ENCODE peak calls at places on chromosomes 11 and 22, in six cellular contexts. K, P, X, M, C and E are unnamed samples.

GRCh38 chr11:63719987-63720386 is 38.7 kb downstream of the RTN3 start:
- ATAC-seq in K (no peak), P (no peak), X (no peak), M (no peak), C (no peak), E (no peak)

GRCh38 chr11:65743928-65744698 is 23.5 kb upstream of the RNASEH2C start:
- ATAC-seq in K (no peak), P (no peak), X (no peak), M (no peak), C (peak; percentile 56), E (no peak)

GRCh38 chr11:126385991-126386728 is 30.7 kb downstream of the ST3GAL4 start:
- ATAC-seq in K (no peak), P (no peak), X (no peak), M (peak; percentile 14), C (no peak), E (no peak)

GRCh38 chr22:37190262-37190780 is 2.3 kb upstream of the C1QTNF6 start:
- ATAC-seq in K (no peak), P (no peak), X (no peak), M (no peak), C (no peak), E (no peak)

GRCh38 chr11:21412652-21413383 is 743.4 kb downstream of the NELL1 start:
- ATAC-seq in K (no peak), P (no peak), X (no peak), M (no peak), C (peak; percentile 49), E (no peak)

GRCh38 chr11:73334244-73335203 is 26.4 kb downstream of the ARHGEF17 start:
- ATAC-seq in K (no peak), P (no peak), X (peak; percentile 80), M (peak; percentile 67), C (peak; percentile 85), E (peak; percentile 78)

GRCh38 chr11:22732588-22732987 is 66.2 kb downstream of the GAS2 start:
- ATAC-seq in K (no peak), P (no peak), X (no peak), M (no peak), C (no peak), E (no peak)

GRCh38 chr11:118672865-118673264 is 6.6 kb downstream of the TREH start:
- ATAC-seq in K (no peak), P (no peak), X (no peak), M (no peak), C (no peak), E (no peak)

GRCh38 chr22:37777122-37777687 is 30.5 kb upstream of the GCAT start:
- ATAC-seq in K (no peak), P (no peak), X (peak; percentile 8), M (no peak), C (peak; percentile 96), E (peak; percentile 51)

GRCh38 chr11:68963779-68964178 is 17.0 kb downstream of the MRGPRD start:
- ATAC-seq in K (no peak), P (no peak), X (peak; percentile 88), M (no peak), C (no peak), E (no peak)

GRCh38 chr11:57787920-57788716 is 26.5 kb downstream of the CTNND1 start:
- ATAC-seq in K (no peak), P (no peak), X (no peak), M (no peak), C (peak; percentile 55), E (no peak)

GRCh38 chr11:107591446-107592236 is 694 bp downstream of the ELMOD1 start:
- ATAC-seq in K (peak; percentile 25), P (peak; percentile 92), X (peak; percentile 53), M (peak; percentile 20), C (peak; percentile 61), E (peak; percentile 45)

GRCh38 chr11:64887234-64887756 is 8.9 kb upstream of the EHD1 start:
- ATAC-seq in K (no peak), P (no peak), X (no peak), M (no peak), C (peak; percentile 6), E (no peak)

GRCh38 chr11:46649180-46649738 is 31.9 kb downstream of the ATG13 start:
- ATAC-seq in K (no peak), P (no peak), X (peak; percentile 93), M (peak; percentile 66), C (no peak), E (peak; percentile 96)

GRCh38 chr11:109853156-109853776 is 239.9 kb upstream of the ZC3H12C start:
- ATAC-seq in K (no peak), P (peak; percentile 48), X (no peak), M (no peak), C (peak; percentile 89), E (no peak)

GRCh38 chr11:19938051-19938856 is 222.0 kb downstream of the DBX1 start:
- ATAC-seq in K (no peak), P (peak; percentile 68), X (peak; percentile 80), M (no peak), C (peak; percentile 87), E (no peak)

GRCh38 chr11:111409915-111410314 is 30.8 kb upstream of the POU2AF1 start:
- ATAC-seq in K (no peak), P (peak; percentile 60), X (no peak), M (no peak), C (peak; percentile 82), E (no peak)

GRCh38 chr11:41235670-41236069 is 223.8 kb downstream of the LRRC4C start:
- ATAC-seq in K (no peak), P (no peak), X (no peak), M (no peak), C (no peak), E (no peak)

GRCh38 chr11:15912825-15913224 is 443.5 kb downstream of the SOX6 start:
- ATAC-seq in K (no peak), P (peak; percentile 10), X (no peak), M (no peak), C (no peak), E (peak; percentile 65)

GRCh38 chr11:62921573-62922188 is 518 bp upstream of the CHRM1 start:
- ATAC-seq in K (no peak), P (no peak), X (no peak), M (no peak), C (no peak), E (no peak)

GRCh38 chr22:25154686-25154999 is 45.0 kb upstream of the CRYBB3 start:
- ATAC-seq in K (no peak), P (no peak), X (peak; percentile 37), M (no peak), C (no peak), E (peak; percentile 16)

GRCh38 chr11:12482839-12483238 is 105.5 kb downstream of the PARVA start:
- ATAC-seq in K (no peak), P (no peak), X (no peak), M (peak; percentile 59), C (no peak), E (no peak)

GRCh38 chr11:118602331-118602730 is 5.1 kb upstream of the PHLDB1 start:
- ATAC-seq in K (no peak), P (no peak), X (no peak), M (peak; percentile 21), C (no peak), E (no peak)

GRCh38 chr22:49789289-49790141 is 38.2 kb downstream of the BRD1 start:
- ATAC-seq in K (peak; percentile 77), P (peak; percentile 94), X (peak; percentile 61), M (peak; percentile 52), C (no peak), E (peak; percentile 72)

GRCh38 chr11:133911169-133911568 is 45.6 kb downstream of the IGSF9B start:
- ATAC-seq in K (no peak), P (peak; percentile 66), X (no peak), M (no peak), C (peak; percentile 88), E (no peak)

GRCh38 chr22:26045855-26046254 is 123.4 kb upstream of the SEZ6L start:
- ATAC-seq in K (no peak), P (no peak), X (no peak), M (no peak), C (no peak), E (no peak)

GRCh38 chr22:20420157-20420842 is 17.3 kb downstream of the SCARF2 start:
- ATAC-seq in K (no peak), P (no peak), X (no peak), M (no peak), C (no peak), E (no peak)

GRCh38 chr11:60831501-60832079 is 10.3 kb upstream of the CCDC86 start:
- ATAC-seq in K (no peak), P (no peak), X (no peak), M (no peak), C (peak; percentile 52), E (no peak)

GRCh38 chr22:45497746-45498145 is 4.9 kb upstream of the FBLN1 start:
- ATAC-seq in K (no peak), P (no peak), X (no peak), M (no peak), C (no peak), E (peak; percentile 16)

GRCh38 chr22:27430799-27431480 is 370.6 kb downstream of the MN1 start:
- ATAC-seq in K (no peak), P (no peak), X (no peak), M (no peak), C (no peak), E (no peak)

GRCh38 chr11:100004541-100004940 is 682.5 kb upstream of the ARHGAP42 start:
- ATAC-seq in K (no peak), P (no peak), X (peak; percentile 52), M (no peak), C (no peak), E (peak; percentile 36)

GRCh38 chr11:45333506-45333971 is 47.4 kb upstream of the SYT13 start:
- ATAC-seq in K (no peak), P (no peak), X (peak; percentile 67), M (peak; percentile 73), C (peak; percentile 60), E (peak; percentile 49)

GRCh38 chr22:29469755-29470154 is 10.3 kb upstream of the NEFH start:
- ATAC-seq in K (no peak), P (no peak), X (no peak), M (no peak), C (no peak), E (no peak)

GRCh38 chr11:62627718-62628117 is 5.9 kb upstream of the B3GAT3 start:
- ATAC-seq in K (no peak), P (peak; percentile 58), X (no peak), M (no peak), C (no peak), E (no peak)